ENCODE peak calls at places on chromosomes 4 and X, in four cellular contexts. K is effector memory CD4-positive, alpha-beta T cell; Q is A549; R is left cardiac atrium. E is an unnamed sample.

GRCh38 chr4:123613586-123614344 is 217.2 kb downstream of the SPRY1 start:
- DNase-seq in K (no peak), Q (no peak), R (no peak), E (no peak)

GRCh38 chrX:134026732-134027311 is 41.4 kb upstream of the GPC3 start:
- DNase-seq in K (no peak), Q (peak; percentile 40), R (no peak), E (peak; percentile 46)

GRCh38 chrX:75132672-75133071 is 23.4 kb downstream of the ABCB7 start:
- DNase-seq in K (no peak), Q (no peak), R (no peak), E (no peak)

GRCh38 chr4:117064297-117064696 is 21.1 kb downstream of the TRAM1L1 start:
- DNase-seq in K (no peak), Q (peak; percentile 1), R (no peak), E (no peak)

GRCh38 chr4:123465416-123465815 is 68.8 kb downstream of the SPRY1 start:
- DNase-seq in K (no peak), Q (no peak), R (no peak), E (no peak)

GRCh38 chrX:87006561-87006960 is 511.0 kb upstream of the KLHL4 start:
- DNase-seq in K (no peak), Q (no peak), R (no peak), E (no peak)

GRCh38 chrX:130144509-130144908 is 21.1 kb downstream of the AIFM1 start:
- DNase-seq in K (no peak), Q (no peak), R (no peak), E (no peak)

GRCh38 chr4:152860057-152860456 is 76.1 kb upstream of the FHDC1 start:
- DNase-seq in K (no peak), Q (no peak), R (no peak), E (no peak)

GRCh38 chr4:153224474-153224873 is 20.2 kb downstream of the TRIM2 start:
- DNase-seq in K (no peak), Q (no peak), R (no peak), E (no peak)

GRCh38 chr4:147747787-147748454 is 16.0 kb downstream of the ARHGAP10 start:
- DNase-seq in K (no peak), Q (no peak), R (no peak), E (no peak)

GRCh38 chr4:56909083-56909981 is 1.6 kb downstream of the REST start:
- DNase-seq in K (peak; percentile 32), Q (peak; percentile 33), R (peak; percentile 65), E (peak; percentile 62)

GRCh38 chr4:10371869-10372471 is 85.3 kb downstream of the ZNF518B start:
- DNase-seq in K (no peak), Q (no peak), R (no peak), E (no peak)

GRCh38 chr4:44522761-44523445 is 74.3 kb upstream of the KCTD8 start:
- DNase-seq in K (no peak), Q (no peak), R (no peak), E (no peak)

GRCh38 chr4:12507868-12508481 is 976.2 kb downstream of the RAB28 start:
- DNase-seq in K (no peak), Q (no peak), R (no peak), E (no peak)

GRCh38 chrX:118973389-118974087 is 880 bp upstream of the LONRF3 start:
- DNase-seq in K (no peak), Q (no peak), R (peak; percentile 36), E (no peak)

GRCh38 chr4:96352051-96352517 is 512.2 kb downstream of the PDHA2 start:
- DNase-seq in K (no peak), Q (peak; percentile 2), R (no peak), E (peak; percentile 49)

GRCh38 chrX:135425566-135425965 is 3.8 kb downstream of the SMIM10L2A start:
- DNase-seq in K (no peak), Q (no peak), R (no peak), E (no peak)

E was measured in testis.